ENCODE peak calls at places on chromosome 18, in five cellular contexts. V is fibroblast of mammary gland, K is esophagus muscularis mucosa, A is left lung, L is HepG2. J is an unnamed sample.

GRCh38 chr18:75456277-75456676 is 28.8 kb upstream of the SMIM21 start:
- DNase-seq in K (no peak), L (no peak), V (peak), A (no peak), J (no peak)

GRCh38 chr18:11163668-11164067 is 14.3 kb upstream of the PIEZO2 start:
- DNase-seq in A (peak), K (no peak), V (no peak), L (no peak), J (no peak)

GRCh38 chr18:65435529-65435928 is 315.3 kb upstream of the CDH7 start:
- DNase-seq in K (no peak), L (no peak), V (no peak), A (no peak), J (no peak)

GRCh38 chr18:66616523-66616983 is 12.7 kb upstream of the CDH19 start:
- DNase-seq in A (peak), L (peak), V (no peak), K (no peak), J (no peak)

GRCh38 chr18:26091047-26091630 is 726 bp upstream of the SS18 start:
- DNase-seq in A (no peak), L (peak), V (peak), K (peak), J (no peak)

GRCh38 chr18:79853993-79854364 is 56.2 kb downstream of the KCNG2 start:
- DNase-seq in V (no peak), A (no peak), K (peak), L (no peak), J (no peak)

GRCh38 chr18:23828426-23828825 is 139.2 kb downstream of the LAMA3 start:
- DNase-seq in K (peak), A (no peak), L (peak), V (peak), J (peak)

GRCh38 chr18:73520229-73520628 is 627.4 kb downstream of the FBXO15 start:
- DNase-seq in A (no peak), V (peak), L (peak), K (no peak), J (no peak)

GRCh38 chr18:21450913-21451312 is 149.6 kb downstream of the ESCO1 start:
- DNase-seq in A (no peak), L (no peak), K (no peak), V (peak), J (peak)

DNA sequence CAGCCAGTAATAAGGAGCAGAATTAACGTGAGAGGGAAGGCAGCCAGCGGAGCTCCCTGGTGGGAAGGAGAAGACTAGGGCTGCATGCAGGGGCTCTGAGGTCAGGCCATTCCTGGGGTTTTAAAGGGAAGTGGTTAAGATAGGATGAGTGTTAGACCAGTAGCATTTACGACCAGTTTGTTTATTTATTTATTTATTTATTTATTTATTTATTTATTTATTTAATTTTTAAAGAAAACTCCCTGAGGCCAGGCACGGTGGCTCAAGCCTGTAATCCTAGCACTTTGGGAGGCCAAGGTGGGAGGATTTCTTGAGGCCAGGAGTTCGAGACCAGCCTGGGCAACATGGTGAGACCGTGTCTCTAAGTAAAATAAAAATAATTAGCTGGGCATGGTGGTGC is 152.8 kb downstream of the FHOD3 start:
- DNase-seq in K (no peak), V (peak), L (no peak), A (no peak), J (no peak)
- H3K4me3 ChIP-seq in K (no peak), V (no peak), L (no peak), A (no peak), J (no peak)

GRCh38 chr18:13440277-13441248 is 222.0 kb downstream of the LDLRAD4 start:
- DNase-seq in A (no peak), K (no peak), L (no peak), V (no peak), J (no peak)
- TF ChIP-seq CTCF in A (no peak), K (no peak), L (peak), V (no peak), J (peak)

GRCh38 chr18:70422061-70422965 is 133.5 kb downstream of the SOCS6 start:
- DNase-seq in V (peak), A (peak), L (peak), K (no peak), J (peak)

GRCh38 chr18:70425236-70425635 is 136.4 kb downstream of the SOCS6 start:
- DNase-seq in K (no peak), V (no peak), A (no peak), L (no peak), J (no peak)

GRCh38 chr18:70421471-70421870 is 132.6 kb downstream of the SOCS6 start:
- DNase-seq in K (no peak), V (peak), L (no peak), A (no peak), J (peak)

GRCh38 chr18:70423988-70424387 is 135.1 kb downstream of the SOCS6 start:
- DNase-seq in V (peak), A (no peak), K (no peak), L (no peak), J (no peak)

DNA sequence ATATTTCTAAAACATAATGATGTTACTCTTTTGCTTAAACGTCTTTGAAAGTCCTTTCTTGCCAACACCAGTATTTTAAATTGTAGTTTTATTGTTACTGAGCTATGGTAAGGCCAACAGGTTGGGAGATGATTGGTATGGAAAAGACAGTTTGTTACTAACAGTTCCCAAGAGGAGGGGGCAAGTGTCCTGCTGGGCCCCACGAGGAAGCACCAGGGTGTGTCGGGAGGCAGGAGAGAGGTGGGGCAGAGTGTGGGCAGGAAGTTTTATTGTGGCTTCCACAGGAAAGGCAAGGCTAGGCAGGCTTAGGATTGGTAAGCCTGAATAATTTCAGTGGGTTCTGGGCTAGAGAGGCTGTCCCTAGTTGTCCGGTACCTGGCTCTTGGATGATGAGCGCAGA is 134.3 kb downstream of the SOCS6 start:
- DNase-seq in K (no peak), A (no peak), V (no peak), L (no peak), J (no peak)
- H3K4me3 ChIP-seq in K (no peak), A (no peak), V (no peak), L (no peak), J (no peak)

DNA sequence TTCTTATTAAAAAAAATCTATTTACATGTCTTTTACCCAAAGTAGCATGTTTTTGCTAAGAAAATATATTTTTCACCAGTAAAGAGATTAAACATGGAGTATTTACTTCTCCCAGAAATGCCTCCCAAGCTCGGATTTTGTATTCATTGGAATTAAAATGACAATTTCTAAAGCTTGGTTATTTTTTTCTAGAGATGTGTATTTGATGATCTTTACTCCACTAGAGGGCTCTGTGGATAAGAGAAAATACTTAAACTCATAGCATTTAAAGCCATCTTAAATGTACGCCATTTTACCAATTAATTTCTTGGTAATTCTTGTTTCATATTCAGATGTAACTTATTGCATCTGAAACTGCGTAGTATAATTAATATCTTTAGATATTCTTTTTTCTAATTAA is 461.4 kb downstream of the GALR1 start:
- DNase-seq in K (no peak), A (no peak), V (no peak), L (no peak), J (no peak)
- TF ChIP-seq CTCF in K (no peak), A (no peak), V (no peak), L (no peak), J (no peak)

GRCh38 chr18:61581578-61582204 is 248.5 kb downstream of the CDH20 start:
- DNase-seq in V (peak), K (peak), A (peak), L (peak), J (no peak)
- H3K4me3 ChIP-seq in V (peak), K (peak), A (peak), L (no peak), J (peak)

DNA sequence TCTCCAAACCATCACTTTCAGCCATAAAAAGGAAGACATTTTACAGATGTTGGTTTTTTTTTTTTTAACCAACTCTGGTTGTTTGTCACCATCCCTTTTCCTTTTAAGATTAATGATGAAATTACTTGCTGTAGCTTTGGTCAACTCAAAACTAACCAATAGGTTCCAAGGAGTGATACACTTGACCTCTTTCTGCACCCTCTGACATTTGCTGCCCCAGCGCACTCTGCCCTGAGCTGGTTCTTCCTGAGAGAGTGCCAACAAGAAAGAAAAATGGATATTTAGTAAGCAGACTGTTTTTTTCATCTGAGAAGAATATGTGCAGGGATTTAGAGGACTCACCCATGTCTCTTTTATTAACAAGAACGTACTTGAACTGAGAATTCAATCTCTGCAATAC is 520.0 kb downstream of the TXNL1 start:
- DNase-seq in V (no peak), A (no peak), K (no peak), L (no peak), J (no peak)
- TF ChIP-seq CTCF in V (no peak), A (no peak), K (no peak), L (no peak), J (no peak)

GRCh38 chr18:46337206-46337710 is 233.1 kb downstream of the HAUS1 start:
- DNase-seq in A (no peak), L (no peak), K (no peak), V (no peak), J (no peak)

GRCh38 chr18:46335551-46336059 is 231.4 kb downstream of the HAUS1 start:
- DNase-seq in V (peak), L (no peak), K (no peak), A (no peak), J (no peak)

GRCh38 chr18:46338761-46339160 is 234.6 kb downstream of the HAUS1 start:
- DNase-seq in V (no peak), L (no peak), K (no peak), A (peak), J (no peak)

GRCh38 chr18:46338213-46338612 is 234.0 kb downstream of the HAUS1 start:
- DNase-seq in L (no peak), V (no peak), A (no peak), K (no peak), J (no peak)

DNA sequence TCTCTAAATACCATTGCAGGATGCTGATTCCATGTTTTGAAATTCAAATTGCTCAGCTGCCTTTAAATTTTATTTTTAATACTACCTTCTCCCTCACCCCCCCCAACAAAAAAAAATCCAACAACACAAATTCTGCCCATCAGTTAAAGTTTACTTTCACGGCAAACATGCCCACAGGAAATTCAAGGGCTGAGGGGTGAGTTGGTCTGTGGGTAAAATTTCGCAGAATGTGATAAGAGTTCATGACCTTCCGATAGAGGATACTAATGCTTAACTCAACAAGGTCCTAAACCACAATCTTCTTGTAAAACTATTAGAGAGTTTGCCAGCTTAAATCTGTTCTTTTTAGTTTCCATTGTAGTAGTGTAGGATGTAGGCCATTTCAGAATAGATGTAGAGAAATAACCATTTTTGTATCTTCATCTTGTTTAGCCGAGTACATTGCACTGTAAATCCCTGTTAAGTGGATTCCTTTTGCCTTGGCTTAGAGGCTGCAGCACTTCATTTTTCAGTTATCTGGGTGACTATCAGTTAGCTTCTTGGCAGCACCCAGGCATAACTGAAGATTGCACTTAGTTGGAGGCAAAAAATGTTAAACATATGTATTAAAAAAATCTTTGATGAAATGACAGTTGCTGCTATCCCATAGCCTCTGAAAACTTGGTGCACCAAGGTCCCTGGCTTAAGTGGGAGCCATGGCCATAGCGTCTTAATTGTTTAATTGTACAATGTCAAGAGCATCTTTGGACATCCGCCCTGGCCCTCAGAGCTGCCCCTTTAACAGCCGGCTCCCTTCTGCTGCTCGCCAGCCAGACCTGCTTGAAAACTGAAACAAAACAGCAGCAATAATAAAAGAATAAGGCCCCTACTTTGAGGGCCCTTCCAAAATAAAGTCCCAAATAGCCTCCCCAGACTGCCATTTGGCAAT is 232.4 kb downstream of the HAUS1 start:
- DNase-seq in V (no peak), A (no peak), L (no peak), K (no peak), J (no peak)
- H3K4me3 ChIP-seq in V (no peak), A (no peak), L (no peak), K (no peak), J (no peak)

GRCh38 chr18:657311-657997 is at the start of gene TYMS:
- DNase-seq in V (peak), L (peak), A (peak), K (no peak), J (peak)
- TF ChIP-seq CTCF in V (no peak), L (no peak), A (no peak), K (no peak), J (peak)

GRCh38 chr18:48941672-48942071 is 9.1 kb downstream of the SMAD7 start:
- DNase-seq in L (no peak), K (no peak), V (no peak), A (no peak), J (no peak)

GRCh38 chr18:48943333-48943732 is 7.4 kb downstream of the SMAD7 start:
- DNase-seq in L (no peak), V (no peak), K (no peak), A (no peak), J (no peak)

GRCh38 chr18:48940854-48941531 is 9.8 kb downstream of the SMAD7 start:
- DNase-seq in V (no peak), L (no peak), K (no peak), A (no peak), J (no peak)

GRCh38 chr18:48942554-48943261 is 8.1 kb downstream of the SMAD7 start:
- DNase-seq in A (no peak), K (no peak), V (peak), L (peak), J (peak)

GRCh38 chr18:48942086-48942485 is 8.7 kb downstream of the SMAD7 start:
- DNase-seq in V (no peak), K (no peak), L (no peak), A (no peak), J (no peak)
- H3K4me3 ChIP-seq in V (no peak), K (no peak), L (peak), A (no peak), J (peak)

J was measured in retinal pigment epithelial cell.